ENCODE peak calls at places on chromosomes 12 and 14, in five cellular contexts. V is pancreas, E is CMK, Q is ureter, R is chondrocyte. C is an unnamed sample.

GRCh38 chr12:26271024-26271423 is 75.7 kb downstream of the SSPN start:
- DNase-seq in V (no peak), E (no peak), Q (no peak), R (no peak), C (no peak)

GRCh38 chr14:50669441-50669986 is 1.4 kb upstream of the SAV1 start:
- DNase-seq in V (no peak), E (no peak), Q (no peak), R (no peak), C (no peak)

GRCh38 chr14:103108749-103109207 is 14.3 kb downstream of the EXOC3L4 start:
- DNase-seq in V (no peak), E (no peak), Q (no peak), R (no peak), C (no peak)

GRCh38 chr12:48961331-48961730 is 4.0 kb upstream of the ARF3 start:
- DNase-seq in V (no peak), E (no peak), Q (no peak), R (no peak), C (no peak)

GRCh38 chr12:82203076-82203475 is 155.1 kb downstream of the CCDC59 start:
- DNase-seq in V (no peak), E (no peak), Q (no peak), R (no peak), C (no peak)

GRCh38 chr14:86675059-86675458 is 1145.1 kb downstream of the FLRT2 start:
- DNase-seq in V (no peak), E (no peak), Q (no peak), R (no peak), C (no peak)

GRCh38 chr14:101480022-101480746 is 81.1 kb upstream of the DIO3 start:
- DNase-seq in V (peak), E (no peak), Q (no peak), R (no peak), C (peak)

GRCh38 chr12:19884081-19884480 is 444.8 kb downstream of the AEBP2 start:
- DNase-seq in V (no peak), E (no peak), Q (no peak), R (no peak), C (no peak)

GRCh38 chr12:53074999-53075370 is 4.2 kb downstream of the SPRYD3 start:
- DNase-seq in V (no peak), E (no peak), Q (no peak), R (no peak), C (no peak)

GRCh38 chr12:93102744-93103143 is 173.6 kb upstream of the EEA1 start:
- DNase-seq in V (no peak), E (no peak), Q (no peak), R (no peak), C (no peak)

GRCh38 chr12:91940826-91941225 is 204.8 kb downstream of the BTG1 start:
- DNase-seq in V (no peak), E (no peak), Q (no peak), R (no peak), C (no peak)

GRCh38 chr14:95157987-95158712 is 821 bp upstream of the DICER1 start:
- DNase-seq in V (no peak), E (no peak), Q (no peak), R (no peak), C (no peak)

GRCh38 chr12:126355346-126355745 is 1290.1 kb downstream of the AACS start:
- DNase-seq in V (no peak), E (no peak), Q (no peak), R (no peak), C (no peak)

GRCh38 chr12:124927325-124928094 is 13.1 kb upstream of the UBC start:
- DNase-seq in V (peak), E (peak), Q (peak), R (no peak), C (peak)

C was measured in stomach.